ENCODE peak calls at places on chromosome 5, in ten cellular contexts. R, G, Z, M, S, Y, L, F, D and A are unnamed samples.

GRCh38 chr5:89128097-89128496 is 245.1 kb upstream of the MEF2C start:
- DNase-seq in G (no peak), L (no peak), D (peak; percentile 39), Y (peak; percentile 56), Z (no peak), S (no peak), M (no peak), R (peak; percentile 34), F (peak; percentile 9), A (no peak)

GRCh38 chr5:126675338-126675737 is 74.6 kb downstream of the PHAX start:
- DNase-seq in M (no peak), S (no peak), Z (no peak), F (no peak), R (no peak), Y (no peak), D (no peak), G (no peak), L (no peak), A (no peak)

GRCh38 chr5:132998553-132998952 is 27.8 kb downstream of the ZCCHC10 start:
- DNase-seq in F (no peak), L (no peak), Y (no peak), D (no peak), G (no peak), M (no peak), R (no peak), S (no peak), Z (no peak), A (no peak)

GRCh38 chr5:52987711-52988329 is 1.3 kb upstream of the ITGA2 start:
- DNase-seq in M (peak; percentile 48), F (peak; percentile 74), G (no peak), L (no peak), Z (no peak), S (no peak), Y (peak; percentile 99), R (peak; percentile 64), D (peak; percentile 97), A (no peak)

GRCh38 chr5:54529565-54529964 is 12.0 kb downstream of the SNX18 start:
- DNase-seq in D (no peak), F (no peak), R (no peak), L (no peak), G (no peak), M (no peak), S (no peak), Y (no peak), Z (no peak), A (no peak)

GRCh38 chr5:155459889-155460500 is 446.4 kb downstream of the KIF4B start:
- DNase-seq in F (no peak), Y (no peak), Z (no peak), L (no peak), S (no peak), R (no peak), M (no peak), G (no peak), D (no peak), A (no peak)

GRCh38 chr5:14779975-14780374 is 91.6 kb downstream of the ANKH start:
- DNase-seq in G (no peak), S (no peak), M (no peak), R (no peak), Z (no peak), F (no peak), L (no peak), Y (peak; percentile 60), D (peak; percentile 16), A (no peak)

GRCh38 chr5:23412011-23412410 is 95.4 kb upstream of the PRDM9 start:
- DNase-seq in M (no peak), S (no peak), R (peak; percentile 18), L (no peak), G (no peak), Y (peak; percentile 89), F (no peak), Z (no peak), D (peak; percentile 94), A (no peak)

GRCh38 chr5:83003791-83004190 is 73.4 kb downstream of the TMEM167A start:
- DNase-seq in Y (no peak), M (no peak), S (no peak), G (no peak), D (no peak), F (no peak), L (no peak), R (no peak), Z (no peak), A (no peak)

GRCh38 chr5:168747987-168748777 is 169.0 kb upstream of the PANK3 start:
- DNase-seq in D (peak; percentile 29), L (no peak), F (peak; percentile 4), S (no peak), M (peak; percentile 43), Y (peak; percentile 20), Z (no peak), G (peak; percentile 19), R (peak; percentile 12), A (no peak)

GRCh38 chr5:16889203-16889971 is 46.7 kb downstream of the MYO10 start:
- DNase-seq in Y (peak; percentile 42), M (no peak), G (peak; percentile 60), Z (no peak), L (no peak), D (peak; percentile 23), F (peak; percentile 47), R (peak; percentile 59), S (no peak), A (no peak)

GRCh38 chr5:87195616-87196015 is 72.1 kb upstream of the RASA1 start:
- DNase-seq in D (no peak), S (no peak), R (peak; percentile 24), M (no peak), Y (peak; percentile 6), L (no peak), F (no peak), G (peak; percentile 6), Z (no peak), A (no peak)

GRCh38 chr5:76688836-76689235 is 27.1 kb upstream of the F2R start:
- DNase-seq in R (peak; percentile 75), S (no peak), F (peak; percentile 82), M (no peak), Z (no peak), Y (no peak), L (no peak), G (no peak), D (no peak), A (no peak)